ENCODE peak calls at places on chromosomes 7 and 10, in seven cellular contexts. H is CD8-positive, alpha-beta T cell; C is SK-N-MC; K is BE2C; T is neuronal stem cell; Q is SJSA1; O is ovary. G is an unnamed sample. For H3K36me3, the result is how much of the 10 kb centered on the place peaks cover.

GRCh38 chr7:158263964-158264748 is 323.5 kb downstream of the PTPRN2 start:
- DNase-seq in H (no peak), C (no peak), K (no peak), T (no peak), Q (no peak), O (no peak), G (no peak)

GRCh38 chr10:74967850-74968620 is 141.6 kb downstream of the KAT6B start:
- DNase-seq in H (no peak), C (peak), K (no peak), T (no peak), Q (no peak), O (no peak), G (no peak)

GRCh38 chr7:155979994-155980393 is 167.7 kb upstream of the SHH start:
- DNase-seq in H (no peak), C (no peak), K (no peak), T (no peak), Q (no peak), O (peak), G (no peak)

GRCh38 chr10:82827901-82828300 is 952.9 kb downstream of the NRG3 start:
- DNase-seq in H (no peak), C (no peak), K (no peak), T (no peak), Q (no peak), O (no peak), G (no peak)

GRCh38 chr10:126458453-126458852 is 70.2 kb upstream of the ADAM12 start:
- DNase-seq in H (no peak), C (no peak), K (no peak), T (no peak), Q (no peak), O (no peak), G (no peak)

GRCh38 chr7:134778941-134779740 is at the start of gene CALD1:
- DNase-seq in H (no peak), C (no peak), K (peak), T (peak), Q (peak), O (peak), G (peak)

GRCh38 chr10:96322275-96322674 is 18.0 kb downstream of the DNTT start:
- DNase-seq in H (no peak), C (no peak), K (no peak), T (no peak), Q (no peak), O (no peak), G (no peak)

GRCh38 chr7:130910949-130911944 is 177.2 kb upstream of the KLF14 start:
- DNase-seq in H (no peak), C (no peak), K (no peak), T (no peak), Q (peak), O (no peak), G (no peak)

GRCh38 chr10:77925795-77926565 is 575 bp downstream of the DLG5 start:
- DNase-seq in H (no peak), C (no peak), K (peak), T (peak), Q (no peak), O (peak), G (no peak)

GRCh38 chr10:24701447-24701846 is 22.2 kb downstream of the ARHGAP21 start:
- DNase-seq in H (no peak), C (no peak), K (no peak), T (no peak), Q (no peak), O (no peak), G (no peak)

GRCh38 chr7:98163704-98164478 is 47.3 kb upstream of the BHLHA15 start:
- DNase-seq in H (no peak), C (no peak), K (no peak), T (no peak), Q (no peak), O (no peak), G (no peak)

GRCh38 chr7:5177060-5177459 is 13.0 kb upstream of the WIPI2 start:
- DNase-seq in H (no peak), C (no peak), K (peak), T (no peak), Q (peak), O (peak), G (no peak)

GRCh38 chr7:40194743-40195142 is 59.9 kb downstream of the SUGCT start:
- DNase-seq in H (no peak), C (no peak), K (no peak), T (no peak), Q (no peak), O (no peak), G (no peak)

GRCh38 chr10:69392481-69393000 is 24.2 kb downstream of the TACR2 start:
- DNase-seq in H (peak), C (no peak), K (peak), T (peak), Q (peak), O (peak), G (peak)

GRCh38 chr7:30697716-30698460 is 15.6 kb upstream of the CRHR2 start:
- DNase-seq in H (no peak), C (no peak), K (no peak), T (no peak), Q (no peak), O (no peak), G (no peak)

GRCh38 chr7:24995466-24995865 is 15.5 kb upstream of the OSBPL3 start:
- DNase-seq in H (no peak), C (no peak), K (no peak), T (no peak), Q (no peak), O (no peak), G (no peak)

GRCh38 chr7:44893710-44894135 is 8.4 kb upstream of the PURB start:
- DNase-seq in H (no peak), C (no peak), K (no peak), T (no peak), Q (no peak), O (no peak), G (no peak)

GRCh38 chr10:5456563-5456962 is 42.8 kb downstream of the CALML5 start:
- DNase-seq in H (no peak), C (no peak), K (no peak), T (no peak), Q (no peak), O (no peak), G (no peak)

GRCh38 chr7:154919324-154920222 is 83.4 kb downstream of the PAXIP1 start:
- DNase-seq in H (no peak), C (no peak), K (no peak), T (no peak), Q (no peak), O (no peak), G (no peak)

GRCh38 chr7:29853072-29853471 is 46.8 kb downstream of the WIPF3 start:
- DNase-seq in H (no peak), C (no peak), K (no peak), T (no peak), Q (no peak), O (no peak), G (no peak)

GRCh38 chr7:34748244-34749039 is 90.4 kb downstream of the NPSR1 start:
- DNase-seq in H (no peak), C (no peak), K (peak), T (no peak), Q (peak), O (peak), G (peak)

GRCh38 chr7:140732436-140732835 is 35.9 kb downstream of the NDUFB2 start:
- DNase-seq in H (no peak), C (no peak), K (no peak), T (no peak), Q (no peak), O (no peak), G (no peak)

GRCh38 chr10:59175538-59176240 is 754 bp upstream of the PHYHIPL start:
- DNase-seq in H (no peak), C (no peak), K (peak), T (peak), Q (no peak), O (peak), G (no peak)

GRCh38 chr10:80371462-80371861 is 14.9 kb downstream of the DYDC2 start:
- DNase-seq in H (no peak), C (no peak), K (no peak), T (no peak), Q (no peak), O (no peak), G (no peak)

GRCh38 chr10:82551501-82551900 is 676.5 kb downstream of the NRG3 start:
- DNase-seq in H (no peak), C (no peak), K (no peak), T (no peak), Q (no peak), O (no peak), G (no peak)

GRCh38 chr7:107879400-107880035 is 11.5 kb upstream of the DLD start:
- DNase-seq in H (peak), C (peak), K (peak), T (no peak), Q (peak), O (no peak), G (no peak)

GRCh38 chr7:496528-497295 is 22.9 kb downstream of the PDGFA start:
- DNase-seq in H (no peak), C (no peak), K (no peak), T (no peak), Q (no peak), O (no peak), G (no peak)

GRCh38 chr7:33720870-33721269 is 184.5 kb upstream of the BMPER start:
- DNase-seq in H (no peak), C (no peak), K (no peak), T (no peak), Q (no peak), O (no peak), G (no peak)

DNA sequence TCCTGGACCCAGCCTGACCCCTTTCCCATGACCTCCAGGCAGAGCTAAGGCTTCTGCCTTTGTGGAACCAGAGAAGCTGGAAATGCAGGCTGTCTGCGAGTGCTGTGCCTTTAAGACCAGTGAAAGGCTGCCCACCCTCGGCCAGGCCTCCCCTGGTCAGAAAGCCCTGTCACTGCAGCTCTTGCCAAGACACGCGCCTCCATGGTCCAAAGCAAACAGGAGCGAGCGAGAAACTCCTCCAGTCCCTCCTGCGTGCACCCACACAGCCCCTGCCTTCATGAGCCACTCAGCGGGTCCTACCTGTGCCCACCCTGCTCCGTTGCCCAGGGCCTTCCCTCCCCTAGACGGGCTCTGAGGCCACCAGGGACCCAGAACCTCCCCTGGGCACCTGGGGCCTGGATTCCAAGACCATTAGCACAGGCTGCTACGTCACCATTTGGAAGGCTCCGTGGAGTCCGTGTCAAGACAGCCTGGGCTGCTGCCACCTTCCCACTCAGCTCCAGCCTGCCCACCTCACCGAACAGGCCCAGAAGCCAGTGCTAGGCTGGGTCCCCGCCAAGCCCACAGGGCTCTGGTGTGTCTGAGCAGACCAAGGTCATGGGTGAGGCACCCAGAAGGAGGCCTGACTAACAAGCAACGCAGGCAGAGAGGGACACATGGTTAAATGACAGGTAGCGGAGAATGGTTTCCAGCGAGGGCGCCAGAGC is 144.5 kb downstream of the NEURL1 start:
- DNase-seq in H (no peak), C (no peak), K (no peak), T (no peak), Q (no peak), O (peak), G (no peak)
- H3K36me3 ChIP-seq in H (under half), C (under half), K (under half), T (under half), Q (under half), O (under half), G (under half)

GRCh38 chr7:73536479-73536878 is 14.4 kb upstream of the BAZ1B start:
- DNase-seq in H (no peak), C (no peak), K (no peak), T (no peak), Q (no peak), O (no peak), G (no peak)
- H3K36me3 ChIP-seq in H (under half), C (under half), K (under half), T (under half), Q (half or more), O (under half), G (under half)

GRCh38 chr7:1496531-1497292 is 7.5 kb downstream of the INTS1 start:
- DNase-seq in H (no peak), C (no peak), K (no peak), T (no peak), Q (no peak), O (no peak), G (no peak)
- H3K36me3 ChIP-seq in H (under half), C (under half), K (under half), T (under half), Q (half or more), O (under half), G (under half)

GRCh38 chr10:103327906-103328305 is 23.0 kb downstream of the PCGF6 start:
- DNase-seq in H (no peak), C (no peak), K (no peak), T (no peak), Q (no peak), O (no peak), G (no peak)
- H3K36me3 ChIP-seq in H (under half), C (under half), K (under half), T (under half), Q (half or more), O (under half), G (under half)

GRCh38 chr10:42635098-42635497 is 3.3 kb downstream of the ZNF33B start:
- DNase-seq in H (no peak), C (no peak), K (no peak), T (no peak), Q (no peak), O (no peak), G (no peak)

GRCh38 chr10:42632557-42632956 is 5.8 kb downstream of the ZNF33B start:
- DNase-seq in H (no peak), C (no peak), K (no peak), T (no peak), Q (no peak), O (no peak), G (no peak)

DNA sequence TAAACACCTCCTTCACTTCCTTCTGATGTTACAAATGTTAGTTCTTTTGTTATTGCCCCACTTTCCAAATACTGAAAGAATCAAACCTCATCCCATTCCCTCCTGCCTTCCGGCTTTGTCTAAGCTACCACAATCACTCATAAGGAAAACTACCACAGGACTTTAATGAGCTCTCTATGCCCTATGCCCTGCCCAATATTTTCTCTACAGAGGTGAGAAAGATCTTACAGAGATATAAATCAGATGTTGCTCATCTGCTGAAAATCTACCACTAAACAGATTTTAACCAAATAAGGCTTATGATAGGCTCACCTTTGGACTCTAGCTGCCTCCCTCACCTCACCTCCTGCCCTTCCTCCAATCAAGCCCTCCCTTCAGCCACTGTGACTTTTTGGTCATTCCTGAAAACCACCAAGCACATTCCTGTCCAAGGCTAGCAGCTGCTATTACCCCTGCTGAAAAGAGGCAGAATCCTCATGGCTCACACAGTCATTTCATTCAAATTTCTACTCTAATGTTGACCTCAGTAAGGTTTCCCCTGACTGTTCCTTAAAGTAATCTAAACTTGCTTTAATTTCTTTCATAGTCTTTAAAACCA is 7.7 kb downstream of the ZNF33B start:
- DNase-seq in H (no peak), C (no peak), K (no peak), T (no peak), Q (no peak), O (no peak), G (no peak)
- H3K36me3 ChIP-seq in H (under half), C (under half), K (under half), T (under half), Q (under half), O (under half), G (under half)

GRCh38 chr10:26738354-26738753 is 40.9 kb downstream of the PDSS1 start:
- DNase-seq in H (no peak), C (no peak), K (no peak), T (no peak), Q (no peak), O (no peak), G (no peak)

GRCh38 chr10:26735435-26735834 is 37.9 kb downstream of the PDSS1 start:
- DNase-seq in H (no peak), C (no peak), K (no peak), T (no peak), Q (no peak), O (no peak), G (no peak)

GRCh38 chr10:26741368-26741767 is 43.9 kb downstream of the PDSS1 start:
- DNase-seq in H (no peak), C (no peak), K (no peak), T (no peak), Q (no peak), O (no peak), G (no peak)

GRCh38 chr10:26737730-26738129 is 40.2 kb downstream of the PDSS1 start:
- DNase-seq in H (no peak), C (no peak), K (no peak), T (no peak), Q (no peak), O (no peak), G (peak)

DNA sequence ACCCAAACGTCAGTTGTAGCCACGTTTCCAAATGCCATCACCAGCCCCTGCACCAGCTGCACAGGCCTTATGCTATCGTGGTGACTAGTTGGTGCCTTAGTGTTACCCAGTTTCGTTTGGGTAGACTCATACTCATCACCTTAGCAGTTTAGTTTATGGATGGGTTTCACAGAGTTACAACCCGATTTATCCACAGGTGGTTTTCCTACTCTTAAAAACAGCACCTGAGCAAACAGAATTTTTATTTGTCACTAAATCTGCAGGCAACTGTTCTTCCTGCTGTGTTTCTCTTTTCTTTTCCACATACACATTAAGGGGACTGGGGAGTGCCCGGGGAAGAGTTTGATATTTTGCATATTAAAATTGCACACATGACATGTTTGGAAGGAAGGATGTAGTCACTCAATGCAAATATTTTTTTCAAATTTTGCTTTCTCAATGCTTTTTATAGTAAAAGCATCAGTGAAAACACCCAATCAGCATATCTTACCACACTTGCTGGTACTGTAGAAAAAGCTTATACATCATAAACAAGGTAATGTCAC is 41.7 kb downstream of the PDSS1 start:
- DNase-seq in H (no peak), C (no peak), K (no peak), T (no peak), Q (no peak), O (no peak), G (no peak)
- H3K36me3 ChIP-seq in H (under half), C (half or more), K (half or more), T (under half), Q (half or more), O (under half), G (under half)

GRCh38 chr7:23346316-23346715 is 47.2 kb downstream of the MALSU1 start:
- DNase-seq in H (no peak), C (no peak), K (no peak), T (no peak), Q (peak), O (no peak), G (no peak)
- H3K36me3 ChIP-seq in H (under half), C (half or more), K (half or more), T (under half), Q (half or more), O (under half), G (under half)